ENCODE peak calls at places on chromosomes 11 and 22, in eight cellular contexts. F is transverse colon, T is suprapubic skin, K is SK-N-SH, W is HepG2, Q is stomach, B is sigmoid colon, Y is GM12878. C is an unnamed sample.

GRCh38 chr22:49838771-49839717 is 11.4 kb upstream of the BRD1 start:
- DNase-seq in Y (peak), K (no peak), T (no peak), W (no peak), F (peak), B (no peak), Q (no peak), C (no peak)

GRCh38 chr11:108994887-108995286 is 330.0 kb downstream of the DDX10 start:
- DNase-seq in Y (no peak), F (no peak), Q (no peak), K (no peak), B (no peak), W (no peak), T (no peak), C (no peak)

GRCh38 chr11:134780486-134781155 is 368.6 kb upstream of the B3GAT1 start:
- DNase-seq in T (no peak), Q (no peak), W (no peak), F (no peak), K (no peak), Y (no peak), B (no peak), C (no peak)

GRCh38 chr22:17974703-17975372 is 49.5 kb downstream of the MICAL3 start:
- DNase-seq in K (no peak), W (no peak), F (no peak), B (no peak), Q (no peak), T (no peak), Y (peak), C (no peak)

GRCh38 chr11:132844956-132845355 is 687.3 kb downstream of the OPCML start:
- DNase-seq in B (no peak), W (no peak), T (no peak), K (no peak), Y (no peak), F (no peak), Q (no peak), C (no peak)

GRCh38 chr22:34296456-34296855 is 376.2 kb upstream of the LARGE1 start:
- DNase-seq in Y (no peak), T (no peak), Q (no peak), K (no peak), B (no peak), F (no peak), W (no peak), C (no peak)

GRCh38 chr22:37664249-37665101 is 6.0 kb downstream of the PDXP start:
- DNase-seq in T (no peak), F (peak), Q (no peak), Y (no peak), K (no peak), B (no peak), W (peak), C (no peak)

GRCh38 chr11:88555018-88555828 is 217.7 kb upstream of the CTSC start:
- DNase-seq in K (no peak), Y (no peak), T (no peak), B (no peak), F (no peak), W (no peak), Q (no peak), C (no peak)

GRCh38 chr11:123381817-123382554 is 48.1 kb upstream of the GRAMD1B start:
- DNase-seq in Y (peak), K (no peak), T (no peak), B (no peak), Q (no peak), F (no peak), W (no peak), C (no peak)

GRCh38 chr11:131108780-131109179 is 192.5 kb upstream of the SNX19 start:
- DNase-seq in W (no peak), K (no peak), B (no peak), T (no peak), Y (no peak), F (no peak), Q (no peak), C (no peak)

GRCh38 chr11:68966894-68967780 is 13.6 kb downstream of the MRGPRD start:
- DNase-seq in Y (no peak), B (no peak), Q (no peak), F (no peak), T (peak), K (no peak), W (no peak), C (no peak)

GRCh38 chr11:11391796-11392195 is 38.7 kb upstream of the CSNK2A3 start:
- DNase-seq in Q (no peak), F (peak), B (no peak), K (no peak), W (no peak), T (no peak), Y (no peak), C (no peak)

GRCh38 chr11:44954051-44954906 is 3.6 kb upstream of the TP53I11 start:
- DNase-seq in Q (no peak), B (no peak), T (no peak), W (no peak), F (no peak), K (no peak), Y (no peak), C (no peak)

GRCh38 chr11:35842958-35843357 is 100.9 kb upstream of the LDLRAD3 start:
- DNase-seq in Q (no peak), W (no peak), Y (no peak), F (no peak), T (no peak), B (no peak), K (no peak), C (no peak)

GRCh38 chr11:111408789-111409727 is 30.0 kb upstream of the POU2AF1 start:
- DNase-seq in Y (peak), K (no peak), B (no peak), F (no peak), W (no peak), T (no peak), Q (no peak), C (no peak)

GRCh38 chr22:29032014-29032475 is 29.6 kb downstream of the C22orf31 start:
- DNase-seq in B (no peak), T (no peak), Y (no peak), W (peak), Q (no peak), F (no peak), K (peak), C (no peak)

GRCh38 chr22:44458044-44459020 is 39.7 kb downstream of the RTL6 start:
- DNase-seq in Y (no peak), F (no peak), Q (no peak), W (no peak), K (no peak), B (no peak), T (no peak), C (no peak)

GRCh38 chr11:130832571-130833432 is 83.5 kb downstream of the SNX19 start:
- DNase-seq in W (no peak), Q (no peak), F (no peak), B (no peak), T (no peak), Y (no peak), K (no peak), C (no peak)

GRCh38 chr22:17785185-17786184 is 11.2 kb upstream of the BID start:
- DNase-seq in Y (no peak), K (no peak), B (peak), F (peak), T (no peak), Q (peak), W (peak), C (peak)

GRCh38 chr11:121790435-121790834 is 325.6 kb downstream of the BLID start:
- DNase-seq in T (no peak), Y (no peak), W (no peak), B (no peak), K (no peak), F (no peak), Q (no peak), C (no peak)

GRCh38 chr11:128621491-128622136 is 34.3 kb upstream of the ETS1 start:
- DNase-seq in T (no peak), B (peak), F (no peak), Q (no peak), W (no peak), K (no peak), Y (no peak), C (no peak)

GRCh38 chr11:67584205-67584880 is 731 bp downstream of the GSTP1 start:
- DNase-seq in F (peak), K (peak), B (peak), T (peak), Y (no peak), Q (peak), W (no peak), C (peak)

GRCh38 chr11:5284551-5285130 is 14.9 kb upstream of the HBE1 start:
- DNase-seq in B (no peak), T (no peak), W (no peak), Y (no peak), Q (no peak), K (no peak), F (no peak), C (no peak)

GRCh38 chr11:72781313-72782080 is 12.3 kb downstream of the STARD10 start:
- DNase-seq in K (peak), T (no peak), B (no peak), W (no peak), F (peak), Q (peak), Y (no peak), C (no peak)

GRCh38 chr22:50610581-50610980 is 10.0 kb downstream of the MAPK8IP2 start:
- DNase-seq in F (no peak), Q (no peak), T (no peak), Y (no peak), K (peak), W (no peak), B (no peak), C (no peak)

GRCh38 chr11:78292109-78292803 is 103.5 kb downstream of the USP35 start:
- DNase-seq in Y (no peak), K (no peak), F (no peak), Q (no peak), W (peak), T (no peak), B (no peak), C (no peak)

GRCh38 chr11:104582431-104582830 is 315.8 kb downstream of the CASP12 start:
- DNase-seq in Q (no peak), W (no peak), Y (no peak), B (no peak), T (no peak), K (no peak), F (no peak), C (no peak)

GRCh38 chr11:34468209-34468841 is 29.6 kb downstream of the CAT start:
- DNase-seq in T (no peak), Q (peak), Y (no peak), F (peak), K (peak), B (no peak), W (peak), C (no peak)

GRCh38 chr11:55852141-55852540 is 13.6 kb downstream of the OR5D16 start:
- DNase-seq in F (no peak), K (no peak), B (no peak), W (no peak), Y (no peak), Q (no peak), T (no peak), C (no peak)

GRCh38 chr22:24093855-24094254 is 82.8 kb downstream of the CABIN1 start:
- DNase-seq in T (peak), Q (no peak), F (no peak), W (no peak), B (peak), Y (no peak), K (no peak), C (no peak)

GRCh38 chr11:3036419-3036818 is 20.8 kb downstream of the CARS1 start:
- DNase-seq in K (no peak), B (no peak), T (no peak), Q (no peak), W (no peak), Y (peak), F (no peak), C (no peak)

GRCh38 chr22:25941365-25941960 is 199.5 kb downstream of the MYO18B start:
- DNase-seq in K (no peak), B (no peak), W (no peak), F (no peak), T (no peak), Y (no peak), Q (no peak), C (no peak)

GRCh38 chr11:65366340-65366773 is 11.8 kb downstream of the TIGD3 start:
- DNase-seq in F (peak), K (peak), T (no peak), Q (no peak), Y (no peak), W (peak), B (no peak), C (no peak)

GRCh38 chr11:9739108-9739507 is 75.2 kb downstream of the SWAP70 start:
- DNase-seq in W (no peak), K (no peak), F (no peak), B (no peak), Q (no peak), Y (no peak), T (no peak), C (no peak)

DNA sequence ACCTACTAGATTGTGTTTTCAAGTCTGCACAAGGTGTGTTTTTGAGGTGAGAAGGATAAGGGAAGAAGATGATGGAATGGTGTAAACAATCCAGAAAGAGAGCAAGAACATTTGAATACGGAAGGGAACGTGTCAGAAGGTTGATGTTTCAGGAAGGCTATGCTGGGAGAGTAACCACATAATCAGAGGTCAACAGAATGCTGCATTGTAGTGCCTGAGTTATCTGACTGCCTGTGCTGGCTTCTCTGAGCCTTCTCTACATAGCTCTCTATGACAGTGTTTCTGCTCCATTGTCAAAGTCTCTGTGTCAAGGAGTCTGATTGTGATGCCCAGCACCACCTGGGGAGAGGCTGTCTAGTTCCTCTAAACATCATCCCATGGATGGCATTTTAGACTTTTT is 74.1 kb downstream of the CYB5R2 start:
- DNase-seq in B (no peak), W (no peak), K (no peak), Q (no peak), T (no peak), Y (no peak), F (no peak), C (no peak)
- H3K27ac ChIP-seq in B (no peak), W (no peak), K (no peak), Q (peak), T (peak), Y (no peak), F (peak), C (no peak)

GRCh38 chr11:66550887-66551286 is 4.2 kb downstream of the ACTN3 start:
- DNase-seq in K (no peak), Q (no peak), B (no peak), Y (no peak), F (no peak), T (no peak), W (no peak), C (no peak)
- H3K4me3 ChIP-seq in K (no peak), Q (no peak), B (no peak), Y (no peak), F (no peak), T (no peak), W (no peak), C (no peak)

DNA sequence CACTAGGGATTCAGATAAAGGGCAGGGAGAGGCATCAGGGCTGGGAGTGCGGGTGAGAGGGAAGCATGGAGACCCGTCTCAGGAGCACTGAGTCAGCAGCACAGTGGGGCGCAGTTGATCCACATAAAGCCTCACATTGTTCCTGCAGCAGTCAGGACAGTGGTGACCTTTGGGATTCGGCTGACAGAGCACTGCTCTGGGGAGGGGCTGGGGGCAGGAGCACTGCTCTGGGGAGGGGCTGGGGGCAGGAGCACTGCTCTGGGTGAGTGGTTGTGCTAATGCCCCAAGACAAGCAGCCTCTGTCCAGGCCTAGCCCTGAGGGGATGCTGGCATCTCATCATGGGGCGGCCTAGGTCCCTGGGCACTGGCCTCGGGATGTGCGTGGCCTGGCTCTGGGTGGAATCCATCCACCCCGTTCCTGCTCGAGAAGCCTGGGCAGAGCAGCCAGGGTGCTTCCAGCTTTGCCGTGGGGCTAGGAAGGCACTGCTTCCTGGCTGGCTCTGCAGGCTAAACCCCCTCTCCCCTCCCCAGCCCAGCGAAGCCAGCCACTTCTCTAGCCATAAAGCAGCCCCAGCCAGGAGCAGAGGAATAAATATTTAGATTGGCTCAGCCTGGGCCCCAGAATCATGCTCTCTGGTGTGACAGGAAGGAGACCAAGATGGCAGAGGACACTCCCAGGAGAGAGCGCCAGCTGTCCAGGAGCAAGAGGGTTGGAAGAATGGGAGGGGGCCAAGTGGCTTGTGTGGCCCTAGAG is 7.3 kb downstream of the OAF start:
- DNase-seq in T (no peak), K (no peak), F (no peak), Y (no peak), W (peak), Q (peak), B (no peak), C (no peak)
- TF ChIP-seq EP300 in T (no peak), K (no peak), F (no peak), Y (no peak), W (no peak), Q (no peak), B (no peak), C (no peak)

GRCh38 chr22:32950366-32950765 is 107.8 kb downstream of the SYN3 start:
- DNase-seq in Q (no peak), K (peak), T (no peak), B (no peak), F (no peak), W (no peak), Y (no peak), C (no peak)
- H3K27ac ChIP-seq in Q (peak), K (peak), T (no peak), B (no peak), F (no peak), W (no peak), Y (no peak), C (no peak)

GRCh38 chr11:75490221-75491181 is 35.2 kb downstream of the GDPD5 start:
- DNase-seq in Q (no peak), B (no peak), Y (no peak), K (no peak), F (no peak), W (no peak), T (no peak), C (no peak)
- H3K4me3 ChIP-seq in Q (no peak), B (no peak), Y (no peak), K (no peak), F (no peak), W (no peak), T (no peak), C (no peak)